ENCODE peak calls at places on chromosomes 12 and 14, in nine cellular contexts. V, D, U, Y, M, C, E, Z and B are unnamed samples.

GRCh38 chr12:112443916-112444315 is 25.2 kb downstream of the PTPN11 start:
- DNase-seq in U (no peak), V (peak; percentile 28), Z (no peak), D (no peak), M (no peak), Y (no peak), C (no peak), E (no peak), B (no peak)

GRCh38 chr14:38430522-38430921 is 174.6 kb upstream of the CLEC14A start:
- DNase-seq in E (no peak), D (no peak), M (no peak), Z (no peak), C (no peak), V (no peak), Y (no peak), U (no peak), B (no peak)

GRCh38 chr12:2136901-2137300 is 84.1 kb downstream of the CACNA1C start:
- DNase-seq in U (no peak), V (no peak), E (no peak), D (no peak), C (no peak), M (no peak), Z (no peak), Y (no peak), B (no peak)

GRCh38 chr12:24979971-24980730 is 31.2 kb upstream of the BCAT1 start:
- DNase-seq in V (no peak), Z (no peak), U (no peak), D (no peak), Y (no peak), C (no peak), M (no peak), E (no peak), B (no peak)

GRCh38 chr14:39339003-39339402 is 93.2 kb downstream of the FBXO33 start:
- DNase-seq in D (no peak), Z (no peak), V (no peak), C (no peak), M (no peak), Y (no peak), E (no peak), U (no peak), B (peak; percentile 68)

GRCh38 chr12:108305520-108305919 is 33.6 kb downstream of the CMKLR1 start:
- DNase-seq in U (no peak), M (peak; percentile 86), V (peak; percentile 98), E (peak; percentile 64), Z (no peak), C (peak; percentile 88), D (peak; percentile 80), Y (no peak), B (peak; percentile 46)

GRCh38 chr14:31096255-31096654 is 70.1 kb upstream of the STRN3 start:
- DNase-seq in Z (no peak), V (no peak), M (peak; percentile 40), D (no peak), C (peak; percentile 17), Y (no peak), E (no peak), U (no peak), B (no peak)

GRCh38 chr14:101360045-101360931 is 201.0 kb upstream of the DIO3 start:
- DNase-seq in Y (no peak), D (peak; percentile 87), E (peak; percentile 57), U (no peak), M (peak; percentile 2), Z (no peak), C (peak; percentile 7), V (peak; percentile 90), B (no peak)

GRCh38 chr12:105234197-105234596 is 1.8 kb downstream of the APPL2 start:
- DNase-seq in C (no peak), E (no peak), D (no peak), Y (no peak), V (no peak), U (no peak), M (no peak), Z (no peak), B (no peak)

GRCh38 chr12:105231396-105231795 is 4.6 kb downstream of the APPL2 start:
- DNase-seq in M (no peak), Y (no peak), Z (no peak), C (no peak), E (peak; percentile 53), V (no peak), D (no peak), U (no peak), B (no peak)

GRCh38 chr12:105235747-105236476 is at the start of gene APPL2:
- DNase-seq in E (peak; percentile 95), M (peak; percentile 94), Y (no peak), U (peak; percentile 43), V (peak; percentile 97), D (peak; percentile 94), Z (peak; percentile 86), C (peak; percentile 96), B (peak; percentile 91)

GRCh38 chr12:105235299-105235746 is 651 bp downstream of the APPL2 start:
- DNase-seq in U (no peak), M (no peak), E (no peak), D (no peak), C (peak; percentile 45), Y (no peak), V (no peak), Z (no peak), B (no peak)

DNA sequence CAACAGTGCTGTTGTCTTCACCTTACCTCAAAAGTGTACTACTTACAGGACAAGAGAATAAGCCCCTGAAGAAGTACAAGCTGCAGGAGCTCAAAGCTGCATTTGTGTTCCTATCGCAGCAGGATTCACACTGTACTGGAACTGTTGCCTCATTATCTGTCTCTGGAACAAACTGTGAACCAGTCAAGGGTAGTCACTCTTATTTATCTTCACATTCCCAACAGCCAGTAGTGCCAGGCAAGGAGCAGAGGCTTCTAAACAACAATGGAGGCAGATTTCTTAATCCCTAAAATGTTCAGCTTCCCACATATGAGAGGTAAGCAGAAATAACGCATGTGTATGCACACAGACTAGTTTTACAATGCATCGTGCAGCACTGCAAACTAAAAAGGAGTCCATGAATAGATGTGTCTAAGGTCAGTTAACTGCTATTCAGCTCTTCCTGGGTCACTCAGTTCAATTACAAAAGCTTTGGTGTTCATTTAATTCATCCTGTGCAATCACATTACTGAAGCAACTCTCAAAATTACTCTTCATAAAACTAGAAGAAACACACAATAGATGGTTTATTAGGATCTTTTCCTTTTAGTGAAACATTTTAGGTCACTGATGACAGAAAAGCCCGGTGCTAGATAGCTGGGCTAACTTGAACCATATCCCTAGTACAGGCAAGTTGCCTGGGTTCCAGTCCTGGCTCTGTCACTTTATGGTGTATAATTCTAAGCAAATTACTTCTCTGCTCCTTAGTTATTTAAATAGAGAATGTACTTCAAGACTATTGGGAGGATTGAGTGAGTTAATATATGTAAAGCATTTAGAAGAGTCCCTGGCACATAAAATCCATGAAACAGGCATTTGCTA is 2.7 kb downstream of the APPL2 start:
- DNase-seq in Y (no peak), V (no peak), U (no peak), Z (no peak), E (no peak), D (no peak), M (peak; percentile 35), C (no peak), B (no peak)
- H3K4me3 ChIP-seq in Y (no peak overlapping the region), V (no peak overlapping the region), U (no peak overlapping the region), Z (no peak overlapping the region), E (no peak overlapping the region), D (no peak overlapping the region), M (no peak overlapping the region), C (peak overlapping the region; percentile 64), B (peak overlapping the region; percentile 86)

GRCh38 chr12:74547249-74547648 is 9.6 kb downstream of the ATXN7L3B start:
- DNase-seq in Z (no peak), E (no peak), C (no peak), D (no peak), Y (no peak), V (no peak), M (no peak), U (no peak), B (no peak)

DNA sequence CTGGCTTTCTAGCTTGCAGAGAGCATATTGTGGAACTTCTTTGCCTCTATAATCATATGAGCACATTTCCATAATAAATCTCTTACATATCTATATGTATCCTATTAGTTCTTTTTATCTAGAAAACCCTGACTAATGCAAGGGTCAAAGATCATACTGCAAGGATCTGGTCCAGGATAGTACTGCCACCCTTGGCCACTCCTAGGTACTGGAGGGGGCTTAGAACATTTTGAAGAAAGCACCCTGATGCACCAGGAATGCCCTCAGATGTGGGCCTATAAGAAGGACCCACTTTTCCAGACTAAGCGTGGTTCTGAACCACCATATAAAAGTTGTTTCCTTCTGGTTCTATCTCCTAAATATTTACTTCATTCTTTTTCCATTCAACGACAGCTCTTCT is 14.6 kb downstream of the ATXN7L3B start:
- DNase-seq in D (no peak), Y (no peak), Z (no peak), C (no peak), E (no peak), V (no peak), M (no peak), U (no peak), B (no peak)
- TF ChIP-seq CTCF in D (no peak), Y (peak; percentile 14), Z (no peak), C (no peak), E (no peak), V (no peak), M (no peak), U (no peak), B (no peak)

DNA sequence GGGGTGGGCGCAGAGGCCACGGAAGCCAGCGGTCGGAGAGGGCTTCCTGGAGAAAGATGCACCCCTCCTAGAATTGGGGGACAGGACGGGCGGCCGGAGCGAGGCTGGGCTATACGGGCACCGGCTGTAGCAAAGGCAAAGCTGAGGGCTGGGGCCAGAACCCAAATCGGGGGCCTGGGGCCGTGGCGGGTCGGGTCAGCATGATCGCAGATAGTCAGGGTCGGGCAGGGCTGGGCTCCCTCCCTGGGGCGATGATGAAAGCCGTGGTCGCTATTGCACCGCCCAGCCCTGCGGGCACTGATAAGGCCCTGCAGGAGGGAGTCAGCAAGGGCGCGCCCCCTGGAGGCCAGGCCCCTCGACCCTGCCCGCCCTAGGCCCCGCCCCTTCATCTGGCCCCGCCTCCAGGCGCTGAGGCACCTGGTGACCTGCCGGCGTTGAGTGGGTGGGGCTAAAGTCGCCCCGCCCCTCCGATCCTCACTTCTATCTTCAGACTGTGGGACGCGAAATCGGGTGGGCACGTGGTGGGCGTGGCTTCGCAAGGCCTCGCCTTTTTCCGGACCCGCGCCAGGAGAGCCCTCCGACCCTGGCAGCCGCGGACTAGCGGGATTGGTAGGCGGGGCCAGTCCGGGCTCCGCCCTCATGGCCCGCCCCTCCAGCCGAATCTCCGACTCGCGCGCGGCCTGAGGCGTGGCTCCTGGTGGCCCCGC is 421 bp upstream of the SH2B3 start:
- DNase-seq in D (peak; percentile 98), C (peak; percentile 98), E (peak; percentile 98), U (peak; percentile 67), M (peak; percentile 93), Z (peak; percentile 98), Y (peak; percentile 78), V (peak; percentile 99), B (peak; percentile 97)
- H3K4me3 ChIP-seq in D (peak overlapping the region; percentile 66), C (peak overlapping the region; percentile 61), E (peak overlapping the region; percentile 80), U (peak overlapping the region; percentile 67), M (peak overlapping the region; percentile 62), Z (peak overlapping the region; percentile 83), Y (peak overlapping the region; percentile 90), V (no peak overlapping the region), B (peak overlapping the region; percentile 81)

GRCh38 chr14:34498684-34499412 is 36.8 kb upstream of the SPTSSA start:
- DNase-seq in E (no peak), Z (no peak), D (no peak), C (no peak), U (no peak), V (no peak), M (peak; percentile 34), Y (no peak), B (peak; percentile 53)
- TF ChIP-seq CTCF in E (no peak), Z (peak; percentile 54), D (no peak), C (peak; percentile 22), U (peak; percentile 93), V (no peak), M (peak; percentile 27), Y (peak; percentile 84), B (no peak)

GRCh38 chr14:33951183-33951840 is 438 bp upstream of the EGLN3 start:
- DNase-seq in Z (no peak), M (no peak), V (no peak), C (no peak), E (no peak), U (no peak), Y (no peak), D (no peak), B (no peak)
- H3K4me3 ChIP-seq in Z (peak overlapping the region; percentile 62), M (no peak overlapping the region), V (peak overlapping the region; percentile 66), C (peak overlapping the region; percentile 68), E (peak overlapping the region; percentile 45), U (peak overlapping the region; percentile 54), Y (peak overlapping the region; percentile 57), D (peak overlapping the region; percentile 57), B (peak overlapping the region; percentile 75)